ENCODE peak calls at places on chromosomes 11 and 22, in six cellular contexts. Q, R, X, J, P and U are unnamed samples.

GRCh38 chr11:95219599-95219998 is 11.4 kb downstream of the SESN3 start:
- DNase-seq in Q (no peak), R (no peak), X (no peak), J (no peak), P (no peak), U (no peak)

GRCh38 chr11:117185739-117186430 is 7.3 kb downstream of the SIDT2 start:
- DNase-seq in Q (no peak), R (no peak), X (no peak), J (no peak), P (peak), U (no peak)

GRCh38 chr22:21811982-21812381 is 55.5 kb downstream of the MAPK1 start:
- DNase-seq in Q (no peak), R (no peak), X (no peak), J (no peak), P (no peak), U (no peak)

GRCh38 chr11:74849525-74850391 is 99.1 kb downstream of the XRRA1 start:
- DNase-seq in Q (no peak), R (no peak), X (no peak), J (no peak), P (peak), U (peak)

GRCh38 chr11:110425751-110426545 is 3.8 kb upstream of the FDX1 start:
- DNase-seq in Q (no peak), R (no peak), X (no peak), J (no peak), P (no peak), U (no peak)

GRCh38 chr11:9125185-9125886 is 33.9 kb upstream of the SCUBE2 start:
- DNase-seq in Q (no peak), R (no peak), X (no peak), J (no peak), P (no peak), U (no peak)

GRCh38 chr11:62556872-62557631 is 10.4 kb upstream of the AHNAK start:
- DNase-seq in Q (no peak), R (no peak), X (no peak), J (peak), P (no peak), U (no peak)

GRCh38 chr22:17891427-17892167 is 117.3 kb upstream of the BID start:
- DNase-seq in Q (no peak), R (peak), X (no peak), J (no peak), P (no peak), U (peak)

GRCh38 chr11:74371269-74372039 is 26.8 kb downstream of the PGM2L1 start:
- DNase-seq in Q (no peak), R (no peak), X (peak), J (no peak), P (no peak), U (no peak)

GRCh38 chr22:48245119-48245485 is 1482.7 kb downstream of the TBC1D22A start:
- DNase-seq in Q (no peak), R (no peak), X (no peak), J (no peak), P (peak), U (no peak)

GRCh38 chr22:25880524-25880923 is 138.5 kb downstream of the MYO18B start:
- DNase-seq in Q (no peak), R (no peak), X (peak), J (no peak), P (no peak), U (no peak)

GRCh38 chr11:122081073-122081472 is 34.9 kb downstream of the BLID start:
- DNase-seq in Q (no peak), R (no peak), X (no peak), J (no peak), P (no peak), U (no peak)

GRCh38 chr22:30422481-30423295 is 2.9 kb upstream of the MTFP1 start:
- DNase-seq in Q (peak), R (peak), X (peak), J (no peak), P (peak), U (peak)

GRCh38 chr11:122853971-122854446 is 15.7 kb downstream of the CRTAM start:
- DNase-seq in Q (peak), R (peak), X (peak), J (peak), P (peak), U (no peak)

GRCh38 chr11:45872513-45873356 is 12.7 kb upstream of the MAPK8IP1 start:
- DNase-seq in Q (peak), R (no peak), X (peak), J (peak), P (peak), U (peak)

GRCh38 chr11:26297179-26297970 is 34.6 kb upstream of the ANO3 start:
- DNase-seq in Q (peak), R (no peak), X (peak), J (no peak), P (no peak), U (no peak)

GRCh38 chr11:34313099-34313517 is 44.7 kb downstream of the ABTB2 start:
- DNase-seq in Q (no peak), R (peak), X (no peak), J (peak), P (no peak), U (peak)

GRCh38 chr11:62390237-62390636 is 28.6 kb upstream of the SCGB1A1 start:
- DNase-seq in Q (no peak), R (no peak), X (no peak), J (no peak), P (no peak), U (no peak)

GRCh38 chr11:8694137-8694536 is 11.5 kb downstream of the RPL27A start:
- DNase-seq in Q (no peak), R (no peak), X (no peak), J (no peak), P (no peak), U (no peak)

GRCh38 chr11:12483604-12484003 is 106.2 kb downstream of the PARVA start:
- DNase-seq in Q (no peak), R (no peak), X (no peak), J (no peak), P (no peak), U (no peak)

GRCh38 chr22:26893034-26893710 is 235.8 kb downstream of the MIAT start:
- DNase-seq in Q (no peak), R (no peak), X (no peak), J (no peak), P (peak), U (no peak)

GRCh38 chr22:33922268-33922667 is 2.0 kb upstream of the LARGE1 start:
- DNase-seq in Q (peak), R (peak), X (no peak), J (no peak), P (peak), U (peak)

GRCh38 chr11:64296236-64296635 is 3.9 kb upstream of the CATSPERZ start:
- DNase-seq in Q (no peak), R (no peak), X (no peak), J (no peak), P (no peak), U (no peak)

GRCh38 chr11:35247428-35247827 is 108.5 kb downstream of the CD44 start:
- DNase-seq in Q (no peak), R (no peak), X (no peak), J (peak), P (no peak), U (no peak)

GRCh38 chr11:125376117-125376516 is 119.9 kb downstream of the FEZ1 start:
- DNase-seq in Q (no peak), R (peak), X (no peak), J (no peak), P (no peak), U (peak)

DNA sequence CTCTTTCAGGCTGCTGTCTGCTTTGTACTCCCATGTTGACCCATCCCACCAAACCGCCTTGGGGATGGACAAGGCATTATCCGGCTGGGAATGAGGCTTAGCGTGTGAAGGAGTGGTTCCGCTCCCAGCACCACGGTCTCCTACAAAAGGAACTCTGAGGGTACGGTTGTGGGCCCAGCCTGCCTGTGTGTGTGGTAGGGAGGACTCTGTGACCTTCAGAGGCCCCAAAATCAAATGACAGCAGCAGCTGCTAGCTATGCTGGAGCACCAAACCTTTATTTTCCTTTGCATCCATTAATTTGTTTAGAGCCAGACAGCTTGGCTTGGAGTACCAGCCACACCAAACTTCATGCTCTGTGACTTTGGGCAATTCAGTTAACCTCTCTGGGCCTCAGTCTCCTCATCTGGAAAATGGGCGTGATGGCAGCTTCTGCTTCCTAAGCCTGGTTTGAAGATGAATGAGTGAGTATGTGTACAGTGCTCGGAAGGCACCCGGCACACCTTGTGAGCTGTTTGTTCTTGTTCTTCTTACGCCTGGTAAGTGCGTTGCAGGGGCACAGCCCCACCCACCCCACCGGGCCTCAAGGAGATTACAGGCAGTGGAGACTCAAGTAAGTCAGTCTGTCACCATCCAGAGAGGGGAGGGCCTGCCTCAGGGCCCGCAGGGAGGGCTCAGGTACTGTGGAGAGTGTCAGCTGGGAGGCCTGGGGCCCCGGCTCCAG is 25.3 kb downstream of the MB start:
- DNase-seq in Q (no peak), R (no peak), X (no peak), J (no peak), P (no peak), U (no peak)
- H3K27ac ChIP-seq in Q (no peak), R (peak), X (peak), J (no peak), P (no peak), U (peak)

GRCh38 chr11:69377953-69378302 is 84.0 kb downstream of the MYEOV start:
- DNase-seq in Q (no peak), R (peak), X (no peak), J (no peak), P (peak), U (no peak)
- H3K27ac ChIP-seq in Q (no peak), R (no peak), X (no peak), J (no peak), P (peak), U (no peak)

DNA sequence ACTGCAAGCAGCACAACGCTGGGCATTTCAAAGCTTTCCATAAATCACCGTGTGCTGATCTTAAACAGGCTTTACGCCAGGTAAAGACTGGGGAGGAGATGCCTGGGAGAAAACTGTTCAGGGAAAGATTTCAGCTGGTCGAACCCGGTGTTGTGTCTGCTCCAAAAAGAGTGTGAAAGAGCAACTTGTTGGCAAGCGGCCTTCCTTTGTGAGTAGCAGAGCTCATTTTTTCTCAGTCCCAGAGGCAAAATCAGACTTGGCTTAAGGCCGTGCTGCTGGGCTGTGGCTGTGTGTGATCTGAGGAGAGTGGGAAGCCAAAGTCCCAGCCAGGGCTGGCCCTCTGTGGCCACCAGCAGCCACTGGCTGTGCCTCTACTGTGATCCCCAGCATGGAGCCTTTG is 75.7 kb upstream of the E2F8 start:
- DNase-seq in Q (peak), R (peak), X (no peak), J (no peak), P (no peak), U (peak)
- H3K27ac ChIP-seq in Q (no peak), R (no peak), X (no peak), J (no peak), P (no peak), U (no peak)

GRCh38 chr11:3878036-3878584 is 22.6 kb downstream of the STIM1 start:
- DNase-seq in Q (no peak), R (no peak), X (no peak), J (no peak), P (no peak), U (no peak)

GRCh38 chr11:3882671-3883070 is 27.2 kb downstream of the STIM1 start:
- DNase-seq in Q (no peak), R (no peak), X (no peak), J (peak), P (no peak), U (no peak)

GRCh38 chr11:3879967-3880542 is 24.6 kb downstream of the STIM1 start:
- DNase-seq in Q (no peak), R (no peak), X (peak), J (no peak), P (no peak), U (no peak)

GRCh38 chr11:3879216-3879966 is 23.9 kb downstream of the STIM1 start:
- DNase-seq in Q (no peak), R (no peak), X (no peak), J (no peak), P (no peak), U (no peak)

GRCh38 chr11:3880724-3881123 is 25.3 kb downstream of the STIM1 start:
- DNase-seq in Q (no peak), R (no peak), X (peak), J (no peak), P (no peak), U (no peak)
- H3K27ac ChIP-seq in Q (peak), R (peak), X (peak), J (no peak), P (no peak), U (peak)

DNA sequence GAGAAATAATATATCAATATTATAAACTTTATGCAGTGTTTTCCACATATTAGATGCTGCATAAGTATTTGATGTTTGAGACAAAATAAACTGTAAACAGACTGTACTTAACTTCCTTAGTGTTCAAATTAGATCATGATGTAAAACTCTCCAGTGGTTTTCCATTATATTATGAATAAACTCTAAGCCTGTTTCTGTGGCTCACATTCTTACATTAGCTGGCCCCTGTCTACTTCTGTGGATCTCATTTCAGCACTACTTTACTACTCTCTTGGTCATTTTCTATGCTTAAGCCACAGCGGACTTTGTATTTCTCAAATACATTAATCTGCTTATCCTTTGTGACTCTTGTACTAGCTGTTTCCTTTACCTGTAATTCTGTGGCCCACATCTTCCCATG is 55.6 kb downstream of the ARHGEF12 start:
- DNase-seq in Q (no peak), R (no peak), X (no peak), J (no peak), P (no peak), U (no peak)
- H3K27ac ChIP-seq in Q (no peak), R (peak), X (no peak), J (no peak), P (no peak), U (peak)

DNA sequence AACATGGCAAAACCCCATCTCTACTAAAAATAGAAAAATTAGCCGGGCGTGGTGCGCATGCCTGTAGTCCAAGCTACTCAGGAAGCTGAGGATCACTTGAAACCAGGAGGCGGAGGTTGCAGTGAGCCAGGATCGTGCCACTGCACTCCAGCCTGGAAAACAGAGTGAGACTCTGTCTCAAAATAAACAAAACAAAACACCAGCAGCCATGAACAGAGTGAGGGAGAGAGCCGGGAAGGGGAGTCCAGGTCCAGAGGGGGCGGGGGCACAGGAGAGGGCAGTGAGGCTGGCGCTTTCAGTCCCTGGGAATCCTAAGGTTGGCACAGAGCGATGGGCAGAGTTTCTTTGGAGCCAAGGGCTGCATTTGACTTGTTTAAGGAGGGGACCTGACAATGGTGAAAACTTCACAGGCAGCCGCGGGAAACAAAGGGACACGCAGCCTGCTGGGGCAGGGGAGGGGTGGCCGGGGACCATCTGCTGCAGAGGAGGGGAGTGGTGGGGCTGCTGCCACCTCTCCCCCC is 2.5 kb downstream of the MFNG start:
- DNase-seq in Q (no peak), R (no peak), X (no peak), J (no peak), P (no peak), U (no peak)
- H3K27ac ChIP-seq in Q (peak), R (peak), X (no peak), J (peak), P (no peak), U (peak)